ENCODE peak calls at places on chromosomes 2 and 18, in four cellular contexts. P is HT1080, W is cerebellum, A is GM10248. C is an unnamed sample.

GRCh38 chr2:46387886-46388515 is 90.8 kb downstream of the EPAS1 start:
- DNase-seq in P (no peak), W (no peak), A (no peak), C (no peak)

GRCh38 chr18:75106746-75107145 is 102.2 kb downstream of the PTGR3 start:
- DNase-seq in P (no peak), W (no peak), A (no peak), C (no peak)

GRCh38 chr2:62038980-62039771 is 133.7 kb downstream of the COMMD1 start:
- DNase-seq in P (peak; percentile 91), W (no peak), A (peak; percentile 84), C (no peak)

GRCh38 chr2:172334988-172335387 is 92.4 kb upstream of the ITGA6 start:
- DNase-seq in P (no peak), W (no peak), A (no peak), C (no peak)

GRCh38 chr18:21701621-21702020 is 3.0 kb downstream of the ABHD3 start:
- DNase-seq in P (no peak), W (no peak), A (no peak), C (no peak)

GRCh38 chr2:169748316-169748715 is 14.7 kb downstream of the KLHL23 start:
- DNase-seq in P (no peak), W (no peak), A (no peak), C (no peak)

GRCh38 chr2:233012301-233012971 is 620 bp downstream of the NGEF start:
- DNase-seq in P (no peak), W (no peak), A (no peak), C (no peak)

GRCh38 chr2:98944786-98945185 is 8.8 kb upstream of the CRACDL start:
- DNase-seq in P (peak; percentile 34), W (no peak), A (no peak), C (no peak)

GRCh38 chr18:50076245-50076644 is 118.7 kb downstream of the MYO5B start:
- DNase-seq in P (no peak), W (no peak), A (no peak), C (no peak)

GRCh38 chr2:160940271-160940670 is 220.0 kb upstream of the TANK start:
- DNase-seq in P (no peak), W (no peak), A (no peak), C (no peak)

GRCh38 chr2:9174771-9175441 is 31.7 kb upstream of the ASAP2 start:
- DNase-seq in P (peak; percentile 94), W (no peak), A (no peak), C (no peak)

GRCh38 chr2:207505728-207506127 is 24.0 kb upstream of the CREB1 start:
- DNase-seq in P (peak; percentile 97), W (no peak), A (no peak), C (no peak)

GRCh38 chr2:163319006-163319405 is 416.8 kb downstream of the FIGN start:
- DNase-seq in P (peak; percentile 62), W (no peak), A (no peak), C (no peak)

GRCh38 chr2:172113617-172114016 is 10.9 kb upstream of the DLX2 start:
- DNase-seq in P (peak; percentile 56), W (peak; percentile 46), A (peak; percentile 15), C (no peak)

GRCh38 chr2:24972315-24972958 is 682 bp upstream of the DNAJC27 start:
- DNase-seq in P (peak; percentile 29), W (peak; percentile 57), A (peak; percentile 36), C (peak; percentile 19)

GRCh38 chr2:205929445-205930027 is 156.4 kb downstream of the INO80D start:
- DNase-seq in P (no peak), W (no peak), A (no peak), C (peak; percentile 47)

GRCh38 chr2:8984152-8984551 is 19.3 kb downstream of the MBOAT2 start:
- DNase-seq in P (peak; percentile 42), W (no peak), A (no peak), C (no peak)

GRCh38 chr18:57002627-57003026 is 144.3 kb upstream of the BOD1L2 start:
- DNase-seq in P (no peak), W (no peak), A (no peak), C (no peak)

GRCh38 chr2:158783923-158784322 is 11.2 kb upstream of the DAPL1 start:
- DNase-seq in P (no peak), W (no peak), A (no peak), C (no peak)

GRCh38 chr2:222167762-222168161 is 131.0 kb downstream of the PAX3 start:
- DNase-seq in P (no peak), W (no peak), A (no peak), C (no peak)

GRCh38 chr18:2442726-2443275 is 128.5 kb downstream of the METTL4 start:
- DNase-seq in P (no peak), W (no peak), A (no peak), C (no peak)

GRCh38 chr2:202652119-202652518 is 17.4 kb downstream of the FAM117B start:
- DNase-seq in P (no peak), W (no peak), A (no peak), C (no peak)

GRCh38 chr2:238379096-238379810 is 47.5 kb upstream of the ASB1 start:
- DNase-seq in P (peak; percentile 75), W (no peak), A (no peak), C (no peak)

GRCh38 chr2:176830362-176830761 is 382.2 kb upstream of the HNRNPA3 start:
- DNase-seq in P (no peak), W (no peak), A (no peak), C (peak; percentile 15)

GRCh38 chr2:219551863-219552381 is 8.1 kb downstream of the TMEM198 start:
- DNase-seq in P (no peak), W (peak; percentile 20), A (no peak), C (no peak)

GRCh38 chr2:166384774-166385173 is 9.0 kb upstream of the SCN9A start:
- DNase-seq in P (peak; percentile 6), W (no peak), A (no peak), C (no peak)

C was measured in HuH-7.